ENCODE peak calls at places on chromosomes 16 and 17, in four cellular contexts. Y is putamen; N is stimulated activated CD8-positive, alpha-beta memory T cell treated with anti-CD3 and anti-CD28 coated beads, Interleukin-12 subunit alpha, Interleukin-12 subunit beta, amount 100 ng/mL, for 1 hour; B is activated CD4-positive, alpha-beta T cell treated with anti-CD3 and anti-CD28 coated beads for 1 hour. J is an unnamed sample.

GRCh38 chr16:26856791-26857190 is 209.9 kb upstream of the C16orf82 start:
- DNase-seq in Y (no peak), N (no peak), B (no peak), J (no peak)

GRCh38 chr16:71711789-71712188 is 12.7 kb downstream of the PHLPP2 start:
- DNase-seq in Y (no peak), N (no peak), B (no peak), J (no peak)

GRCh38 chr16:12546918-12547607 is 256.6 kb downstream of the CPPED1 start:
- DNase-seq in Y (no peak), N (no peak), B (no peak), J (no peak)

GRCh38 chr16:77993111-77993571 is 29.2 kb upstream of the CLEC3A start:
- DNase-seq in Y (no peak), N (no peak), B (no peak), J (no peak)

GRCh38 chr16:87235810-87236515 is 81.2 kb downstream of the C16orf95 start:
- DNase-seq in Y (no peak), N (no peak), B (no peak), J (no peak)

GRCh38 chr17:81646869-81647600 is 9.3 kb downstream of the PDE6G start:
- DNase-seq in Y (no peak), N (no peak), B (no peak), J (no peak)

GRCh38 chr17:6700948-6701307 is 12.2 kb downstream of the SLC13A5 start:
- DNase-seq in Y (no peak), N (no peak), B (no peak), J (no peak)

GRCh38 chr17:71441098-71441497 is 679.7 kb upstream of the SOX9 start:
- DNase-seq in Y (no peak), N (no peak), B (no peak), J (no peak)

GRCh38 chr17:38464251-38464722 is 36.0 kb downstream of the ARHGAP23 start:
- DNase-seq in Y (peak), N (no peak), B (no peak), J (peak)

GRCh38 chr16:12239953-12240485 is 263.5 kb downstream of the SNX29 start:
- DNase-seq in Y (peak), N (no peak), B (no peak), J (no peak)

J was measured in left colon.